ENCODE peak calls at places on chromosomes 3 and 15, in five cellular contexts. H, S, X, L and G are unnamed samples.

GRCh38 chr3:11045536-11045935 is 53.0 kb downstream of the SLC6A1 start:
- DNase-seq in H (no peak), S (no peak), X (no peak), L (no peak), G (no peak)

GRCh38 chr3:69282191-69282590 is 103.7 kb downstream of the FRMD4B start:
- DNase-seq in H (no peak), S (no peak), X (no peak), L (no peak), G (peak)

GRCh38 chr15:68791431-68792283 is 29.0 kb downstream of the ANP32A start:
- DNase-seq in H (no peak), S (no peak), X (no peak), L (peak), G (no peak)

GRCh38 chr3:52313774-52314188 is 2.3 kb upstream of the DNAH1 start:
- DNase-seq in H (peak), S (no peak), X (peak), L (peak), G (peak)

GRCh38 chr3:170301404-170301803 is 56.1 kb upstream of the SKIL start:
- DNase-seq in H (peak), S (no peak), X (no peak), L (peak), G (peak)

GRCh38 chr3:150469031-150469930 is 61.2 kb downstream of the TSC22D2 start:
- DNase-seq in H (peak), S (no peak), X (peak), L (no peak), G (peak)

GRCh38 chr15:39704684-39705083 is 78.0 kb downstream of the FSIP1 start:
- DNase-seq in H (peak), S (no peak), X (no peak), L (no peak), G (peak)

GRCh38 chr3:71416868-71417267 is 166.7 kb downstream of the FOXP1 start:
- DNase-seq in H (no peak), S (no peak), X (no peak), L (peak), G (no peak)

GRCh38 chr15:82018201-82018600 is 27.6 kb downstream of the MEX3B start:
- DNase-seq in H (no peak), S (no peak), X (no peak), L (no peak), G (no peak)

GRCh38 chr3:10437995-10438901 is 67.1 kb downstream of the ATP2B2 start:
- DNase-seq in H (peak), S (no peak), X (no peak), L (no peak), G (peak)

GRCh38 chr15:69979783-69980182 is 117.9 kb downstream of the TLE3 start:
- DNase-seq in H (no peak), S (no peak), X (no peak), L (peak), G (no peak)

GRCh38 chr3:51962854-51963530 is 4.3 kb downstream of the PCBP4 start:
- DNase-seq in H (peak), S (no peak), X (no peak), L (no peak), G (no peak)

GRCh38 chr3:159897331-159898075 is 91.1 kb upstream of the IL12A start:
- DNase-seq in H (peak), S (no peak), X (no peak), L (no peak), G (peak)

GRCh38 chr3:11136871-11137626 is 17.2 kb upstream of the HRH1 start:
- DNase-seq in H (peak), S (peak), X (peak), L (no peak), G (peak)

GRCh38 chr3:127691974-127692373 is 19.2 kb downstream of the ABTB1 start:
- DNase-seq in H (no peak), S (peak), X (no peak), L (no peak), G (no peak)

GRCh38 chr15:48330045-48330840 is 986 bp upstream of the DUT start:
- DNase-seq in H (peak), S (no peak), X (no peak), L (no peak), G (no peak)

GRCh38 chr3:15148614-15149013 is 49.7 kb upstream of the RBSN start:
- DNase-seq in H (peak), S (no peak), X (no peak), L (peak), G (peak)

GRCh38 chr15:40871749-40872617 is 2.1 kb downstream of the RHOV start:
- DNase-seq in H (no peak), S (peak), X (no peak), L (no peak), G (no peak)

GRCh38 chr15:84950570-84951111 is 31.0 kb upstream of the PDE8A start:
- DNase-seq in H (no peak), S (no peak), X (no peak), L (no peak), G (no peak)
- H3K4me3 ChIP-seq in H (no peak), S (no peak), X (no peak), L (no peak), G (no peak)

GRCh38 chr3:184582583-184582982 is 21.0 kb downstream of the EPHB3 start:
- DNase-seq in H (peak), S (no peak), X (peak), L (no peak), G (peak)
- H3K4me3 ChIP-seq in H (no peak), S (peak), X (peak), L (no peak), G (peak)

GRCh38 chr3:82467051-82467450 is 705.6 kb upstream of the GBE1 start:
- DNase-seq in H (no peak), S (no peak), X (no peak), L (no peak), G (no peak)

GRCh38 chr3:82461049-82461889 is 699.8 kb upstream of the GBE1 start:
- DNase-seq in H (no peak), S (no peak), X (no peak), L (no peak), G (no peak)

GRCh38 chr3:82462977-82463376 is 701.5 kb upstream of the GBE1 start:
- DNase-seq in H (no peak), S (no peak), X (no peak), L (no peak), G (no peak)
- H3K4me3 ChIP-seq in H (no peak), S (peak), X (no peak), L (no peak), G (no peak)

DNA sequence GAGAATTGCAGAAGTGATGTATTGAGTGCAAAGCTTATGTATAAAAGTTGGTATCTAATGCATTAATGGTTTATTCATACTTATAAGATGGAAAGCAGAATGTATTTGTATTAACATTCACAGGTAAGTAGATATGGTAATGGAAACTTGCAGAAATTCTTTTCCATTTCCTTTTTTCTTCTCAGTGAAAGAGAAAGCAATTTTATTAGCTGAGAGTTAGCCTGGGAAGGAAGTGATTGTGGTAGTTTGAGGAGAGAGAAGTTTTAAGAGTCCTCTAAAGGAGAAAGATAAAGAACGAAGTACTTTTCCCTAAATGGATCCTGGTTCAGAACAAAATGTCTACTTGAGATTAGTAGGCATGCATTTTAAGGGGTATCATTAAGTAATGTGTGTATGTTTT is 60.1 kb upstream of the OSTN start:
- DNase-seq in H (no peak), S (no peak), X (no peak), L (no peak), G (no peak)
- H3K4me3 ChIP-seq in H (no peak), S (no peak), X (no peak), L (no peak), G (no peak)

GRCh38 chr15:57306944-57307411 is 69.3 kb upstream of the CGNL1 start:
- DNase-seq in H (no peak), S (no peak), X (no peak), L (no peak), G (no peak)
- H3K4me3 ChIP-seq in H (peak), S (peak), X (peak), L (peak), G (peak)

GRCh38 chr3:126414406-126414805 is 19.7 kb downstream of the CFAP100 start:
- DNase-seq in H (no peak), S (no peak), X (no peak), L (no peak), G (no peak)
- H3K4me3 ChIP-seq in H (no peak), S (no peak), X (no peak), L (no peak), G (no peak)

DNA sequence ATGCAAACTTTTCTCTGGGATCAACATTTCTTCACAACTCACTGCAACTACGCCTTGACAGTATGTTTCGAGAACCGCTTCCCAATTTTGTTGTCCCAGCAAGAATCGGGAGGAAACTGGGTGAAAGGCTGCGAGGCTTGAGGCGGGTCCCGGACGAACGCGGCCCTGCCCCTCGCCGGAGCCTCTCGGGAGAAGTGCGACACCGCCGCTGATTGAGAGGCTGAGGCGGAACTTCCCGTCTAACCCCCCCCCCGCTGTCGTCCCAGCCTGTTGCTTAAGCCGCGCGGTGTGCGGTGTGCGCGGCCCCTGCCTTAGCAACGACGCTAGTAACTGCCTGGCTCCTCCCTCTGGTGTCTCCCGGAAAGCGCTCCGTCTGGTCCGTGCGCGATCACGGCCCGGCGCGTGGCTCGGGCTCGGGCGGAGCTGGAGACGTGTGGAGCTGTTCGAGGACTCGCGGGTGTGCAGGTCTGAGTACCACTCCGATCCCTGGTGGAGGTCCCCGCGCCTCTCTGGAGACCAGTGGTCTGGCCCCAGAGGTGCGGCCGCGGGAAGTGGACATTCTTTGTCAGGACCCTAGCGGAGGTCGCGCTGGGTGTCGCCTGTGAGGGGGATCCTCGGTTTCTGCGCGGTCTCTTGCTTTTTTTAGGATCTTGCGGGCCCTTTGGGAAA is at the start of the genes DTWD1 and FAM227B:
- DNase-seq in H (peak), S (peak), X (peak), L (peak), G (peak)
- H3K4me3 ChIP-seq in H (peak), S (peak), X (peak), L (peak), G (peak)

GRCh38 chr15:67149859-67150824 is 84.7 kb downstream of the SMAD3 start:
- DNase-seq in H (peak), S (peak), X (peak), L (no peak), G (peak)
- H3K4me3 ChIP-seq in H (no peak), S (peak), X (no peak), L (no peak), G (peak)

GRCh38 chr3:9151240-9151639 is 98.2 kb downstream of the SRGAP3 start:
- DNase-seq in H (peak), S (no peak), X (no peak), L (no peak), G (peak)

GRCh38 chr3:9149566-9149965 is 99.9 kb downstream of the SRGAP3 start:
- DNase-seq in H (no peak), S (no peak), X (no peak), L (no peak), G (no peak)

GRCh38 chr3:9156604-9157003 is 92.8 kb downstream of the SRGAP3 start:
- DNase-seq in H (no peak), S (no peak), X (no peak), L (no peak), G (no peak)

GRCh38 chr3:9157651-9158383 is 91.6 kb downstream of the SRGAP3 start:
- DNase-seq in H (no peak), S (no peak), X (no peak), L (no peak), G (no peak)

DNA sequence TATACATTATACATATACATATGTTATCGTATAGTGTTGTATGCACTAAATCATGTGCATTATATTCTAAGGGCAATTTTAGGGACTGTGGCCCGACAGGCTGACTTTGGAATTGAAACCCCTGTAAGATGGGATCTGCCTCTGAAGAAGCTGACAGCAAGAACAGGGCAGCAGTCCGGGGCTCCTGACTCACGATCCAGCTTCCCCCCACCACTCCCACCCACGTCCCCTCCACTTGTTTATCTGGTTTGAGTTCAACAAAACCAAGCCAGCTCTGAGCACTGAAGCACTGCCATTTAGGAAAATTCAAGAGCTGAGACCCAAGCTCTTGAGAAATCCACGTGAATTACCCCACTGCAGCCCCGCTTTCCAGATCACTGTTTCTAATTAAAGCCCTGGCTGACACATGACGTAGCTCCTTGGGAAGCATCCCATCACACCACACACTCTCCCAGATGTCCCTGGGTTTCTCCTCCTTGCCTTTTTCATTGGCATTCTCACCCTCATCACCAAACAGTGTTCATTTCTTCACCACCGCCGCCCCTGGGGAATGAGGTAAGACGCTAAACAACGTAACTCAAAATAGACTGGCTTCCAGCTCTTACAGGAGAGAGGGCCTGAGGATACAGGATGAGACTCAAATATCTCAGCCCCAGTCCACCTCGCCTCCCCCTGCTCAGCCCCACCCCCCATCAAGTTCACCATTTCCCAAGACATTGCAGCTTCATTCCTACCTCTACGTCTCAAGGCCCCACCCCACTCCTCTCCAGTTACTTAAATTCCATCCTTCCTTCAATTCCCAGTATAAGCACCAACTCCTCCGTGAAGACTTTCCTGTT is 95.5 kb downstream of the SRGAP3 start:
- DNase-seq in H (peak), S (no peak), X (peak), L (no peak), G (peak)
- H3K4me3 ChIP-seq in H (no peak), S (no peak), X (no peak), L (no peak), G (no peak)

GRCh38 chr3:72447059-72447946 is 400.9 kb downstream of the SHQ1 start:
- DNase-seq in H (peak), S (peak), X (peak), L (peak), G (peak)

GRCh38 chr3:72446406-72447058 is 401.7 kb downstream of the SHQ1 start:
- DNase-seq in H (peak), S (no peak), X (no peak), L (peak), G (peak)

GRCh38 chr3:72442755-72443154 is 405.5 kb downstream of the SHQ1 start:
- DNase-seq in H (no peak), S (no peak), X (no peak), L (no peak), G (no peak)

GRCh38 chr3:72445827-72446405 is 402.3 kb downstream of the SHQ1 start:
- DNase-seq in H (no peak), S (no peak), X (no peak), L (peak), G (no peak)

DNA sequence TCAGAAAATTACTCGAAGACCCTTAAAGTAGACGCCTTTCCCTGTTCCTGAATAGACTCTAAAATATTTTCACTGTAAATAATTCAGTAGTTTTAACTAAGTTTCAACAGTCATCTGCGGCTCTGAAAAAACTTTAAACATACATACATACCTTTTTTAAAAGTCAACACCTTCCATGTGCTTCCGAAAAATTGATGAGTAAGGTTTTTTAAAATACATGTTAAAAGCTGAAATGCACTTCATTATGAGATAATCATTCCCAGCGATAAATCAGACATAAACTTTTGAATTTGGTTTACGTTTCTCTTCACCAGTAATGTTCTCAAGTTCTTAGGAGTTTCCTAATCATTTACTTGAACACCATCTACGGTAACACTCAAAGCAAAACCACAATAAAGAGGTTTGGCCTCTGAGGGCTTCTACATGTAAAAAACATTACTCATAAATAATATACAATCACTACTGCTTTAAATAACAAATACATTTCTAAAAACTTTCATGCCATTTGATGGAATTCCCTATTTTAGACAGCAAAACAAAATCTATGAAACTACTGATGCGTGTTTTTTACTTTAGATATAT is 403.5 kb downstream of the SHQ1 start:
- DNase-seq in H (no peak), S (no peak), X (no peak), L (no peak), G (no peak)
- H3K4me3 ChIP-seq in H (no peak), S (peak), X (no peak), L (peak), G (no peak)